ENCODE peak calls at places on chromosomes 1 and 21, in five cellular contexts. D is K562, C is GM12891, L is H1, Z is HepG2. G is an unnamed sample.

GRCh38 chr1:248850536-248851251 is 8.2 kb downstream of the ZNF692 start:
- DNase-seq in D (no peak), C (no peak), L (no peak), Z (no peak), G (no peak)

GRCh38 chr1:169371400-169371799 is 3.4 kb downstream of the BLZF1 start:
- DNase-seq in D (peak; percentile 39), C (no peak), L (no peak), Z (no peak), G (no peak)

GRCh38 chr1:91166106-91166712 is 144.4 kb upstream of the ZNF644 start:
- DNase-seq in D (peak; percentile 52), C (peak; percentile 14), L (no peak), Z (peak; percentile 56), G (no peak)

GRCh38 chr21:45266518-45267389 is 20.9 kb downstream of the POFUT2 start:
- DNase-seq in D (no peak), C (no peak), L (no peak), Z (no peak), G (no peak)

GRCh38 chr1:100699744-100700143 is 19.8 kb upstream of the VCAM1 start:
- DNase-seq in D (no peak), C (no peak), L (no peak), Z (no peak), G (no peak)

GRCh38 chr1:231796141-231796540 is 169.6 kb downstream of the DISC1 start:
- DNase-seq in D (no peak), C (no peak), L (no peak), Z (no peak), G (no peak)

GRCh38 chr1:36513676-36514473 is 31.2 kb upstream of the CSF3R start:
- DNase-seq in D (peak; percentile 76), C (no peak), L (no peak), Z (no peak), G (no peak)

GRCh38 chr1:223016890-223017289 is 126.2 kb downstream of the TLR5 start:
- DNase-seq in D (no peak), C (no peak), L (no peak), Z (no peak), G (no peak)

GRCh38 chr1:192635041-192635440 is 906 bp upstream of the RGS13 start:
- DNase-seq in D (no peak), C (no peak), L (no peak), Z (no peak), G (no peak)

GRCh38 chr1:19156676-19157075 is 53.4 kb downstream of the UBR4 start:
- DNase-seq in D (no peak), C (no peak), L (no peak), Z (no peak), G (no peak)

GRCh38 chr1:246476771-246477170 is 30.3 kb downstream of the SMYD3 start:
- DNase-seq in D (no peak), C (no peak), L (no peak), Z (no peak), G (no peak)

GRCh38 chr21:41631564-41632461 is 123.9 kb upstream of the TMPRSS2 start:
- DNase-seq in D (no peak), C (no peak), L (no peak), Z (no peak), G (no peak)

GRCh38 chr1:228145050-228145343 is 4.7 kb upstream of the GJC2 start:
- DNase-seq in D (no peak), C (no peak), L (no peak), Z (no peak), G (no peak)

GRCh38 chr1:223363057-223363855 is 720 bp downstream of the SUSD4 start:
- DNase-seq in D (no peak), C (no peak), L (peak; percentile 76), Z (no peak), G (no peak)

GRCh38 chr1:26923711-26924110 is 2.2 kb downstream of the NUDC start:
- DNase-seq in D (no peak), C (no peak), L (no peak), Z (no peak), G (no peak)

GRCh38 chr21:42941696-42942085 is 16.3 kb upstream of the ERVH48-1 start:
- DNase-seq in D (no peak), C (no peak), L (no peak), Z (no peak), G (no peak)

GRCh38 chr1:24108334-24109165 is 3.4 kb downstream of the MYOM3 start:
- DNase-seq in D (peak; percentile 34), C (no peak), L (no peak), Z (peak; percentile 75), G (no peak)

GRCh38 chr1:192439373-192440025 is 122.7 kb downstream of the RGS21 start:
- DNase-seq in D (no peak), C (no peak), L (no peak), Z (peak; percentile 5), G (no peak)

GRCh38 chr1:3675436-3675835 is 23.1 kb downstream of the TP73 start:
- DNase-seq in D (no peak), C (no peak), L (no peak), Z (no peak), G (no peak)

GRCh38 chr1:234841710-234842231 is 231.8 kb upstream of the IRF2BP2 start:
- DNase-seq in D (peak; percentile 34), C (no peak), L (no peak), Z (no peak), G (no peak)

GRCh38 chr1:225857256-225857655 is 24.9 kb downstream of the TMEM63A start:
- DNase-seq in D (no peak), C (no peak), L (no peak), Z (no peak), G (no peak)

DNA sequence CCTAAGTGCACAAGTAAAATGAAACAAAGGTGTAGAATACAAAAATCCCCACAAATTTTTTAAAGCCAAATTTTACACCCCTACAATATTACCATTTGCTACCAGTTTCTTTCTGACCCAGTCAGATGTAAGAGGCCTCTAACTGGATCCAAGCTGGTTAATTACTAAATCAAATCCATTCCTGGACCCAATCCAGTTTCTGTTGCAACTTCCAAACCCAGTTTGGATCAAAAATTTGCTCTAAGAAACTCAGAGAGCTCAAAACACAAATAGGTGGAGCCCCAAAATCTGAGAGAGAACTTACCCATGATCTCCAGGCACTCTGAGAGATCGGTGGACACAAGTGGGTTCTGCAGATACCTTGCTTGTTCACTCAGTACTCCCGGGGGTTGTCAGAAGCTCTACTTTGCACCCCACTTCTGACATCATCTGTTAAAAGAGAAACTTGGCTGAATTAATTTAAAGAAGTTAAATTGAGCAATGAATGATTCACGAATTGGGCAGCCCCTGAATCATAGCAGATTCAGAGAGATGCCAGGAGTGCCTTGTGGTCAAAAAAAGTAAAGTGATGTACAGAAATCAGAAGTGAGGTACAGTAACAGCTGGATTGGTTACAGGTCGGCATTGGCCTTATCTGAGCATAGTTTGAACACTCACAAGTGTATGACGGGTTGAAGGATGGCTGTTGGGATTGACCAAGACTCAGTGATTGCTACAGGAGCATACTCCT is 448.0 kb downstream of the KCNT2 start:
- DNase-seq in D (no peak), C (no peak), L (no peak), Z (no peak), G (no peak)
- TF ChIP-seq POLR2A in D (no peak), C (no peak), L (no peak), Z (no peak), G (no peak)

GRCh38 chr1:29900727-29901126 is 664.4 kb downstream of the PTPRU start:
- DNase-seq in D (no peak), C (no peak), L (no peak), Z (no peak), G (no peak)
- TF ChIP-seq TAF1 in D (no peak), C (no peak), L (no peak), Z (no peak), G (no peak)

DNA sequence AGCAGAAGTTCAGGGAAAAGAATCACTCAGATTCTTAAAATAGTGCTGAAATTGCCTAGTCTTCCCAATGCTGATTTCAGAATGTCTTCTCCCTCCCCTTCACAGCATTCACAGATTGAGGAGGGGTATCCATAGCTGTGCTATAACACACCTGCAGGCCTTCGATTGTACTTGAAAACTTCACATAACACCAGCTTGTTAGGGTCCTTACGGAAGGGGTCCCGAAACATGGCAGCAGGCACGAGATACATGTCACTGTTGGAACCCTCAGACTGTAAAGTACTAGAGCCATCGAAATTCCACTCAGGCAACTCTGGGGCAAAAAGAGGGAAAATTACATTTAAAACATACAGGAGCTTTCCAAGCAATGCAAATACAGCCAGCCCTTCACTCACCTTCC is 4.6 kb downstream of the GLUL start:
- DNase-seq in D (no peak), C (no peak), L (no peak), Z (no peak), G (no peak)
- TF ChIP-seq POLR2A in D (no peak), C (no peak), L (no peak), Z (no peak), G (no peak)

DNA sequence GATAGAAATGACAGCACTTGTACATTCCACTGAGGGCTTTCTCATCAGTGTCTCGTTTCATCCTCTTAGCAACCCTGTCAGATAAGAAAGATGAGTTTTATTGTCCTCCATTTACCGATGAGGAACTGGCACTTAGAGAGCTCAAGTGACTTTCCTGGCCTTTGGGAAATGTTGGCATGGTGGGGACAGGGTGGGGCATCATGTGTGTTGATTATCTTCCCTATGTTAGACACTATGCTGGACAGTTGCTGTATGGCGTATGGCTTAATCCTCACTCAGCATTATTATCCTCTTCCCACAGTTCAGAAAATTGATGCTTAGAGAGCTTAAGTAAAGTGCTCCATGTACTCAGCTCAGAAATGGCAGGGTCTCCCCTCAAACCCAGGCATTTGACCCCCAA is 163.2 kb downstream of the CAMTA1 start:
- DNase-seq in D (no peak), C (no peak), L (no peak), Z (no peak), G (no peak)
- TF ChIP-seq TAF1 in D (no peak), C (no peak), L (no peak), Z (no peak), G (no peak)